ENCODE peak calls at places on chromosomes 12 and 14, in six cellular contexts. B, C, Q, A, P and H are unnamed samples.

GRCh38 chr14:48792376-48793024 is 793.7 kb downstream of the RPS29 start:
- DNase-seq in A (no peak), P (no peak), C (no peak), B (no peak), Q (no peak), H (no peak)

GRCh38 chr12:46374711-46375110 is 2.1 kb upstream of the SLC38A2 start:
- DNase-seq in A (no peak), P (no peak), B (no peak), C (no peak), Q (no peak), H (no peak)

GRCh38 chr12:95857799-95858198 is 953 bp upstream of the SNRPF start:
- DNase-seq in P (no peak), C (no peak), Q (no peak), B (no peak), A (no peak), H (no peak)

GRCh38 chr12:129776977-129777667 is 126.7 kb downstream of the TMEM132D start:
- DNase-seq in Q (no peak), P (no peak), A (no peak), B (no peak), C (no peak), H (no peak)

GRCh38 chr14:104149617-104150141 is 11.3 kb downstream of the KIF26A start:
- DNase-seq in P (no peak), B (no peak), C (peak), Q (no peak), A (peak), H (no peak)

GRCh38 chr12:124605150-124605549 is 37.7 kb upstream of the NCOR2 start:
- DNase-seq in P (no peak), A (no peak), C (no peak), Q (no peak), B (no peak), H (no peak)

GRCh38 chr14:84785997-84786396 is 743.9 kb upstream of the FLRT2 start:
- DNase-seq in Q (no peak), P (no peak), A (no peak), B (no peak), C (no peak), H (no peak)

GRCh38 chr14:102949062-102949800 is 26.8 kb downstream of the AMN start:
- DNase-seq in C (no peak), A (no peak), P (no peak), B (no peak), Q (no peak), H (no peak)

GRCh38 chr14:55094630-55095157 is 34.4 kb upstream of the LGALS3 start:
- DNase-seq in B (no peak), A (no peak), C (no peak), Q (no peak), P (no peak), H (no peak)

GRCh38 chr12:48356041-48356768 is 5.5 kb upstream of the ZNF641 start:
- DNase-seq in Q (no peak), P (no peak), B (no peak), A (no peak), C (no peak), H (no peak)

GRCh38 chr12:67909681-67910080 is 79.6 kb upstream of the IFNG-AS1 start:
- DNase-seq in Q (no peak), P (no peak), B (no peak), C (no peak), A (no peak), H (no peak)

GRCh38 chr14:33670235-33670634 is 280.6 kb downstream of the EGLN3 start:
- DNase-seq in Q (no peak), A (no peak), P (no peak), B (no peak), C (no peak), H (no peak)

GRCh38 chr12:106753526-106753925 is 21.0 kb upstream of the RIC8B start:
- DNase-seq in C (peak), B (no peak), Q (no peak), P (no peak), A (no peak), H (no peak)

GRCh38 chr12:12505544-12506501 is 56.8 kb downstream of the DUSP16 start:
- DNase-seq in B (no peak), A (no peak), Q (no peak), C (peak), P (no peak), H (no peak)

GRCh38 chr12:102659200-102659911 is 179.0 kb upstream of the IGF1 start:
- DNase-seq in A (no peak), C (no peak), Q (no peak), B (no peak), P (no peak), H (no peak)

GRCh38 chr12:89827592-89827991 is 119.0 kb upstream of the ATP2B1 start:
- DNase-seq in B (no peak), A (no peak), C (no peak), P (no peak), Q (no peak), H (no peak)

GRCh38 chr14:56121786-56122185 is 3.6 kb downstream of the PELI2 start:
- DNase-seq in B (no peak), P (no peak), Q (no peak), C (no peak), A (no peak), H (no peak)

GRCh38 chr14:50882932-50883826 is 11.3 kb downstream of the ABHD12B start:
- DNase-seq in P (no peak), C (no peak), Q (no peak), A (no peak), B (no peak), H (no peak)

GRCh38 chr14:22390824-22391461 is 198.1 kb downstream of the DAD1 start:
- DNase-seq in A (no peak), Q (no peak), P (no peak), B (no peak), C (no peak), H (peak)

GRCh38 chr12:22577667-22578066 is 33.3 kb upstream of the C2CD5 start:
- DNase-seq in Q (no peak), A (no peak), C (no peak), P (no peak), B (no peak), H (no peak)

GRCh38 chr12:109872-110271 is 43.3 kb downstream of the IQSEC3 start:
- DNase-seq in A (no peak), P (no peak), Q (no peak), C (no peak), B (no peak), H (no peak)

GRCh38 chr14:77303417-77304156 is 17.1 kb downstream of the POMT2 start:
- DNase-seq in C (peak), B (no peak), A (no peak), Q (no peak), P (no peak), H (no peak)

GRCh38 chr12:29509503-29509902 is 12.0 kb upstream of the OVCH1 start:
- DNase-seq in P (no peak), B (no peak), A (no peak), Q (no peak), C (no peak), H (no peak)

GRCh38 chr14:65927871-65928270 is 515.3 kb downstream of the FUT8 start:
- DNase-seq in B (peak), P (no peak), C (peak), A (no peak), Q (peak), H (no peak)

GRCh38 chr12:69701821-69702220 is 2.7 kb upstream of the BEST3 start:
- DNase-seq in A (no peak), B (no peak), Q (no peak), P (no peak), C (no peak), H (no peak)

GRCh38 chr12:54988402-54989054 is 4.0 kb upstream of the TESPA1 start:
- DNase-seq in P (no peak), C (no peak), B (no peak), A (peak), Q (no peak), H (no peak)

GRCh38 chr12:57454566-57455373 is at the start of gene INHBE:
- DNase-seq in A (no peak), P (no peak), Q (no peak), B (no peak), C (no peak), H (no peak)

GRCh38 chr12:25322918-25323773 is 72.4 kb upstream of the KRAS start:
- DNase-seq in C (no peak), P (no peak), Q (no peak), B (no peak), A (no peak), H (no peak)

GRCh38 chr12:68042212-68042699 is 53.0 kb downstream of the IFNG-AS1 start:
- DNase-seq in P (no peak), C (peak), Q (no peak), A (no peak), B (no peak), H (no peak)

GRCh38 chr12:9372202-9372601 is 164.0 kb upstream of the PZP start:
- DNase-seq in P (no peak), A (no peak), Q (no peak), B (peak), C (no peak), H (no peak)

GRCh38 chr12:87801860-87802720 is 227.1 kb downstream of the C12orf50 start:
- DNase-seq in B (no peak), Q (no peak), A (no peak), P (no peak), C (no peak), H (no peak)

GRCh38 chr14:38868415-38869290 is 234.4 kb downstream of the SEC23A start:
- DNase-seq in P (no peak), C (no peak), B (no peak), A (no peak), Q (no peak), H (no peak)

GRCh38 chr12:89875225-89875624 is 166.6 kb upstream of the ATP2B1 start:
- DNase-seq in Q (no peak), C (no peak), B (no peak), A (no peak), P (no peak), H (no peak)

GRCh38 chr14:45199246-45199645 is 53.8 kb downstream of the MIS18BP1 start:
- DNase-seq in Q (no peak), B (no peak), A (no peak), C (no peak), P (no peak), H (no peak)